ENCODE peak calls at places on chromosomes 13 and 19, in eight cellular contexts. One of them, this sample, is unnamed.

GRCh38 chr19:38952395-38953165 is 21.8 kb downstream of the MRPS12 start:
- DNase-seq in transverse colon: peak; percentile 26
- DNase-seq in colonic mucosa: peak; percentile 52
- DNase-seq in breast epithelium: no peak
- DNase-seq in AG09309: no peak
- DNase-seq in bronchial epithelial cell: peak; percentile 40
- DNase-seq in Panc1: no peak
- DNase-seq in endodermal cell: peak; percentile 81
- DNase-seq in this sample: peak; percentile 42

GRCh38 chr13:45412274-45413049 is 5.7 kb downstream of the SLC25A30 start:
- DNase-seq in endodermal cell: no peak
- DNase-seq in colonic mucosa: no peak
- DNase-seq in bronchial epithelial cell: peak; percentile 24
- DNase-seq in transverse colon: no peak
- DNase-seq in Panc1: no peak
- DNase-seq in AG09309: no peak
- DNase-seq in breast epithelium: no peak
- DNase-seq in this sample: peak; percentile 26

GRCh38 chr19:49361438-49362047 is 673 bp downstream of the TEAD2 start:
- DNase-seq in AG09309: peak; percentile 16
- DNase-seq in breast epithelium: peak; percentile 65
- DNase-seq in endodermal cell: peak; percentile 90
- DNase-seq in transverse colon: peak; percentile 81
- DNase-seq in colonic mucosa: peak; percentile 88
- DNase-seq in Panc1: no peak
- DNase-seq in bronchial epithelial cell: peak; percentile 38
- DNase-seq in this sample: peak; percentile 62

GRCh38 chr19:18224525-18225354 is 1.5 kb downstream of the PDE4C start:
- DNase-seq in colonic mucosa: peak; percentile 94
- DNase-seq in breast epithelium: peak; percentile 97
- DNase-seq in Panc1: peak; percentile 96
- DNase-seq in endodermal cell: peak; percentile 99
- DNase-seq in bronchial epithelial cell: peak; percentile 94
- DNase-seq in transverse colon: peak; percentile 98
- DNase-seq in AG09309: peak; percentile 97
- DNase-seq in this sample: peak; percentile 99

GRCh38 chr19:58557253-58558065 is 952 bp downstream of the UBE2M start:
- DNase-seq in bronchial epithelial cell: no peak
- DNase-seq in Panc1: no peak
- DNase-seq in AG09309: no peak
- DNase-seq in breast epithelium: no peak
- DNase-seq in colonic mucosa: peak; percentile 24
- DNase-seq in transverse colon: no peak
- DNase-seq in endodermal cell: no peak
- DNase-seq in this sample: no peak

GRCh38 chr19:45820413-45821102 is 5.5 kb upstream of the RSPH6A start:
- DNase-seq in bronchial epithelial cell: peak; percentile 57
- DNase-seq in breast epithelium: no peak
- DNase-seq in AG09309: no peak
- DNase-seq in Panc1: no peak
- DNase-seq in endodermal cell: peak; percentile 50
- DNase-seq in colonic mucosa: no peak
- DNase-seq in transverse colon: no peak
- DNase-seq in this sample: no peak

GRCh38 chr19:16456652-16457194 is 15.0 kb downstream of the EPS15L1 start:
- DNase-seq in bronchial epithelial cell: peak; percentile 9
- DNase-seq in colonic mucosa: no peak
- DNase-seq in breast epithelium: no peak
- DNase-seq in Panc1: no peak
- DNase-seq in transverse colon: no peak
- DNase-seq in AG09309: no peak
- DNase-seq in endodermal cell: no peak
- DNase-seq in this sample: peak; percentile 32

GRCh38 chr13:42392706-42393572 is 121.0 kb downstream of the AKAP11 start:
- DNase-seq in bronchial epithelial cell: no peak
- DNase-seq in AG09309: no peak
- DNase-seq in transverse colon: no peak
- DNase-seq in endodermal cell: no peak
- DNase-seq in Panc1: no peak
- DNase-seq in breast epithelium: no peak
- DNase-seq in colonic mucosa: no peak
- DNase-seq in this sample: peak; percentile 7

GRCh38 chr19:38277969-38278680 is 13.8 kb downstream of the SPINT2 start:
- DNase-seq in colonic mucosa: no peak
- DNase-seq in breast epithelium: peak; percentile 46
- DNase-seq in Panc1: no peak
- DNase-seq in transverse colon: no peak
- DNase-seq in endodermal cell: no peak
- DNase-seq in bronchial epithelial cell: no peak
- DNase-seq in AG09309: no peak
- DNase-seq in this sample: no peak

DNA sequence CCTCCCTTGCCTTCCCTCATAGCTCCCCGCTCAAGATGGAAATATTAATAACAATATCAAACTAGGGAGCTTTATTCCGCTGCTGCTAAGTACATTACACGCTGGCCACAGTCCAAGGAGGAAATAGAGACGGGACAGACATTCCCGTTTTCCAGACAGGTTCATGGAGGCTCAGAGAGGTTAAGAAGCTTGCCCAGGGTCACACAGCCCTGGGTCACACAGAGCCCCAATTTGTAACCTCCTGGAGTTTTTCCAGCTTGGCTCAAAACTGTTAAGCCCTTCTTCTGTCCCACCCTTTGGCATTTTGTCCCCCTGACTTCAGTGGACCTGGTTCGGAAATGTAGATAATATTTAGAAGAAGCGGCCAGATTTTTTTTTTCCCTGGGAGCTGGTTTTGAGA is 2.0 kb downstream of the BICRA start:
- DNase-seq in transverse colon: peak; percentile 32
- DNase-seq in AG09309: no peak
- DNase-seq in bronchial epithelial cell: no peak
- DNase-seq in breast epithelium: no peak
- DNase-seq in endodermal cell: no peak
- DNase-seq in colonic mucosa: peak; percentile 48
- DNase-seq in Panc1: no peak
- DNase-seq in this sample: no peak
- H3K4me3 ChIP-seq in transverse colon: no peak overlapping the region
- H3K4me3 ChIP-seq in AG09309: peak overlapping the region; percentile 89
- H3K4me3 ChIP-seq in bronchial epithelial cell: no peak overlapping the region
- H3K4me3 ChIP-seq in breast epithelium: peak overlapping the region; percentile 86
- H3K4me3 ChIP-seq in endodermal cell: peak overlapping the region; percentile 80
- H3K4me3 ChIP-seq in colonic mucosa: peak overlapping the region; percentile 69
- H3K4me3 ChIP-seq in Panc1: no peak overlapping the region
- H3K4me3 ChIP-seq in this sample: peak overlapping the region; percentile 81

DNA sequence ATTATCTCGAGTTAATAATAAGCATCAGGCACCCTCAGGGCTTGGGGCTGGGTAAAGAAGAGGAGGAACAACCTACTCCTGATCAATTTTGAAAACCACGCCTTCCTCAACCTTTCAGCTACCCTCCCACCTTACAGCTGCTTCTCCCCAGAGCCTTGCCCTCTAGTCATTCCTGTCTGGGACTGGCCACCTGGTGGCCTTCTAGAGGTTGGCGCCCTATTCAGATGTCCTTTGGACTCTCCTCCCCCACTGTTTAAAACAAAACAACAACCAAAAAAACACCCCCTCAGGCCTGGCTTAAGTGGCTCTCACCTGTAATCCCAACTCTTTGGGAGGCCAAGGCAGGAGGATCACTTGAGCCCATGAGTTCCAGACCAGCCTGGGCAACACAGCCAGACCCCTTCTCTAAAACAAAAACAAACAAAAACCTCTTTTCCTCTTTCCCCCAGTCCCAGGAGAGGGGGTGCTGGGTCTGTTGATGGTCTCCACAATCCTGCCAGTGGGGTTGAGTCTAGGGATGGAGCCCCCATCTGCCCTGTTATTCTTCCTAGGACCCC is 62.3 kb downstream of the CCDC70 start:
- DNase-seq in breast epithelium: no peak
- DNase-seq in colonic mucosa: no peak
- DNase-seq in endodermal cell: peak; percentile 75
- DNase-seq in bronchial epithelial cell: no peak
- DNase-seq in Panc1: no peak
- DNase-seq in AG09309: no peak
- DNase-seq in transverse colon: no peak
- DNase-seq in this sample: no peak
- TF ChIP-seq CTCF in breast epithelium: no peak
- TF ChIP-seq CTCF in colonic mucosa: no peak
- TF ChIP-seq CTCF in endodermal cell: peak; percentile 70
- TF ChIP-seq CTCF in bronchial epithelial cell: peak; percentile 28
- TF ChIP-seq CTCF in Panc1: no peak
- TF ChIP-seq CTCF in AG09309: peak; percentile 24
- TF ChIP-seq CTCF in transverse colon: peak; percentile 39
- TF ChIP-seq CTCF in this sample: peak; percentile 11

GRCh38 chr19:13050274-13050673 is 52.4 kb downstream of the LYL1 start:
- DNase-seq in AG09309: no peak
- DNase-seq in transverse colon: no peak
- DNase-seq in Panc1: no peak
- DNase-seq in endodermal cell: no peak
- DNase-seq in bronchial epithelial cell: no peak
- DNase-seq in colonic mucosa: no peak
- DNase-seq in breast epithelium: no peak
- DNase-seq in this sample: no peak

GRCh38 chr19:13052447-13053232 is 50.0 kb downstream of the LYL1 start:
- DNase-seq in breast epithelium: no peak
- DNase-seq in endodermal cell: no peak
- DNase-seq in bronchial epithelial cell: no peak
- DNase-seq in Panc1: no peak
- DNase-seq in AG09309: no peak
- DNase-seq in colonic mucosa: no peak
- DNase-seq in transverse colon: no peak
- DNase-seq in this sample: no peak

GRCh38 chr19:13053238-13053637 is 49.4 kb downstream of the LYL1 start:
- DNase-seq in bronchial epithelial cell: no peak
- DNase-seq in endodermal cell: no peak
- DNase-seq in breast epithelium: no peak
- DNase-seq in transverse colon: no peak
- DNase-seq in AG09309: no peak
- DNase-seq in colonic mucosa: no peak
- DNase-seq in Panc1: no peak
- DNase-seq in this sample: no peak

GRCh38 chr19:13053761-13054604 is 48.7 kb downstream of the LYL1 start:
- DNase-seq in bronchial epithelial cell: peak; percentile 48
- DNase-seq in Panc1: peak; percentile 38
- DNase-seq in colonic mucosa: peak; percentile 70
- DNase-seq in breast epithelium: peak; percentile 98
- DNase-seq in endodermal cell: peak; percentile 71
- DNase-seq in transverse colon: peak; percentile 79
- DNase-seq in AG09309: peak; percentile 83
- DNase-seq in this sample: peak; percentile 33

DNA sequence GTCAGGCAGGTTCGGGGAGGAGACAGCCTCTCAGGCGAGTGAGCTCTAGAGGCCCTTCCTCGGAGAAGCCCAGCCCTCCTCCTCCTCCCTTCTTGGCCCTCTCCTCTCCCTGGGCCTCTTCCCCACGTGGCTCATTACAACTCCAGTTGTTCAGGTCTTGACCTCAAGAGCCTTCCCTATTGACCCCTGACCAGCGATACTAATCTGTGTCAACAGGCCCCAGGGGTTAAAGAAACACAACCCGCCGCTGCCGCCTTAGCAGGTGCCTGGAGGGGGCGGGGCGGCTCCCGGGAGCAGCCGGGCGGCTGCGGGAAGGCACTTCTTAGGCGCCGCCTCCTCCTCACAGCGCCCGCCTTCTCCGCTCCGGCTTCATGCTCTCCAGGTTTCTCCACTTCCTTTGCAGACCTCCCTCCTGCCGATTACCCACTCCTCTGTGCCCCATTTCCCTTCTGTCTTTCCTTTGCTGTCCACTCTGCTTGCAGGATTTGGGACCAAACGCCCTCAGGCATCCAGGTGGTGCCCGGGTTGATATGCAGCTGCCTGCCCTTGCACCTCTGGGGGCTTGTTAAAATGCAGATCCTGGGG is 51.0 kb downstream of the LYL1 start:
- DNase-seq in breast epithelium: peak; percentile 67
- DNase-seq in bronchial epithelial cell: peak; percentile 29
- DNase-seq in AG09309: no peak
- DNase-seq in endodermal cell: peak; percentile 93
- DNase-seq in transverse colon: peak; percentile 76
- DNase-seq in colonic mucosa: peak; percentile 84
- DNase-seq in Panc1: no peak
- DNase-seq in this sample: peak; percentile 59
- H3K4me3 ChIP-seq in breast epithelium: peak overlapping the region; percentile 50
- H3K4me3 ChIP-seq in bronchial epithelial cell: no peak overlapping the region
- H3K4me3 ChIP-seq in AG09309: no peak overlapping the region
- H3K4me3 ChIP-seq in endodermal cell: peak overlapping the region; percentile 1
- H3K4me3 ChIP-seq in transverse colon: no peak overlapping the region
- H3K4me3 ChIP-seq in colonic mucosa: no peak overlapping the region
- H3K4me3 ChIP-seq in Panc1: no peak overlapping the region
- H3K4me3 ChIP-seq in this sample: no peak overlapping the region

GRCh38 chr19:54439174-54439851 is 9.7 kb upstream of the LENG8 start:
- DNase-seq in transverse colon: no peak
- DNase-seq in bronchial epithelial cell: peak; percentile 36
- DNase-seq in AG09309: no peak
- DNase-seq in breast epithelium: peak; percentile 60
- DNase-seq in endodermal cell: peak; percentile 92
- DNase-seq in colonic mucosa: no peak
- DNase-seq in Panc1: no peak
- DNase-seq in this sample: peak; percentile 69
- TF ChIP-seq CTCF in transverse colon: no peak
- TF ChIP-seq CTCF in bronchial epithelial cell: peak; percentile 62
- TF ChIP-seq CTCF in AG09309: peak; percentile 35
- TF ChIP-seq CTCF in breast epithelium: no peak
- TF ChIP-seq CTCF in endodermal cell: peak; percentile 77
- TF ChIP-seq CTCF in colonic mucosa: no peak
- TF ChIP-seq CTCF in Panc1: peak; percentile 87
- TF ChIP-seq CTCF in this sample: peak; percentile 60

GRCh38 chr13:93243375-93244063 is 16.9 kb downstream of the GPC6 start:
- DNase-seq in colonic mucosa: no peak
- DNase-seq in bronchial epithelial cell: no peak
- DNase-seq in breast epithelium: no peak
- DNase-seq in endodermal cell: no peak
- DNase-seq in Panc1: no peak
- DNase-seq in AG09309: no peak
- DNase-seq in transverse colon: no peak
- DNase-seq in this sample: no peak
- H3K4me3 ChIP-seq in colonic mucosa: no peak overlapping the region
- H3K4me3 ChIP-seq in bronchial epithelial cell: no peak overlapping the region
- H3K4me3 ChIP-seq in breast epithelium: peak overlapping the region; percentile 57
- H3K4me3 ChIP-seq in endodermal cell: no peak overlapping the region
- H3K4me3 ChIP-seq in Panc1: no peak overlapping the region
- H3K4me3 ChIP-seq in AG09309: no peak overlapping the region
- H3K4me3 ChIP-seq in transverse colon: no peak overlapping the region
- H3K4me3 ChIP-seq in this sample: no peak overlapping the region

GRCh38 chr13:46992383-46992952 is 95.6 kb upstream of the HTR2A start:
- DNase-seq in breast epithelium: no peak
- DNase-seq in colonic mucosa: no peak
- DNase-seq in endodermal cell: no peak
- DNase-seq in bronchial epithelial cell: peak; percentile 28
- DNase-seq in Panc1: no peak
- DNase-seq in AG09309: no peak
- DNase-seq in transverse colon: no peak
- DNase-seq in this sample: peak; percentile 46
- TF ChIP-seq CTCF in breast epithelium: no peak
- TF ChIP-seq CTCF in colonic mucosa: no peak
- TF ChIP-seq CTCF in endodermal cell: peak; percentile 71
- TF ChIP-seq CTCF in bronchial epithelial cell: peak; percentile 25
- TF ChIP-seq CTCF in Panc1: peak; percentile 15
- TF ChIP-seq CTCF in AG09309: peak; percentile 42
- TF ChIP-seq CTCF in transverse colon: no peak
- TF ChIP-seq CTCF in this sample: peak; percentile 43

This sample was measured in epithelial cell of esophagus.